ENCODE peak calls at places on chromosomes 6 and 20, in five cellular contexts. C is adrenal gland, D is NCI-H2081, E is HT-29, M is HS-27A. J is an unnamed sample.

GRCh38 chr6:158775832-158776231 is 43.3 kb downstream of the EZR start:
- DNase-seq in D (no peak), E (no peak), C (no peak), M (no peak), J (no peak)

GRCh38 chr6:159665868-159666635 is 27.0 kb downstream of the SOD2 start:
- DNase-seq in M (no peak), E (no peak), D (no peak), C (no peak), J (no peak)

GRCh38 chr6:43496370-43497128 is 13.6 kb downstream of the LRRC73 start:
- DNase-seq in E (peak; percentile 58), M (peak; percentile 62), C (peak; percentile 62), D (no peak), J (peak; percentile 80)

GRCh38 chr6:96995903-96996302 is 71.4 kb downstream of the KLHL32 start:
- DNase-seq in M (no peak), D (no peak), E (no peak), C (no peak), J (no peak)

GRCh38 chr6:138330763-138331162 is 46.9 kb upstream of the SMIM28 start:
- DNase-seq in D (no peak), E (no peak), C (no peak), M (no peak), J (no peak)

GRCh38 chr6:36677059-36677749 is 1.3 kb upstream of the CDKN1A start:
- DNase-seq in C (no peak), M (no peak), E (no peak), D (no peak), J (peak; percentile 31)

GRCh38 chr6:107653183-107653580 is 163.3 kb downstream of the SOBP start:
- DNase-seq in C (no peak), E (no peak), M (no peak), D (peak; percentile 60), J (no peak)

GRCh38 chr6:37331047-37331446 is 22.7 kb upstream of the RNF8 start:
- DNase-seq in M (no peak), E (no peak), D (no peak), C (no peak), J (no peak)

GRCh38 chr6:57317060-57317943 is at the start of gene PRIM2:
- DNase-seq in E (peak; percentile 88), M (no peak), D (peak; percentile 85), C (peak; percentile 86), J (peak; percentile 89)

GRCh38 chr20:58421497-58421850 is 32.4 kb downstream of the VAPB start:
- DNase-seq in C (no peak), D (no peak), E (no peak), M (no peak), J (no peak)

GRCh38 chr6:20186981-20187380 is 25.3 kb downstream of the MBOAT1 start:
- DNase-seq in E (no peak), D (no peak), M (no peak), C (no peak), J (no peak)

GRCh38 chr20:32792316-32792715 is 27.4 kb upstream of the MAPRE1 start:
- DNase-seq in D (no peak), M (no peak), E (no peak), C (no peak), J (peak; percentile 75)

J was measured in HepG2.